ENCODE peak calls at places on chromosomes 4 and X, in six cellular contexts. One of them, this sample, is unnamed.

GRCh38 chrX:9378980-9379696 is 85.7 kb upstream of the TBL1X start:
- DNase-seq in endothelial cell of umbilical vein: no peak
- DNase-seq in fibroblast of lung: peak
- DNase-seq in DND-41: peak
- DNase-seq in astrocyte: peak
- DNase-seq in hepatocyte: no peak
- DNase-seq in this sample: no peak

GRCh38 chr4:20832821-20833220 is 132.6 kb downstream of the PACRGL start:
- DNase-seq in endothelial cell of umbilical vein: peak
- DNase-seq in hepatocyte: no peak
- DNase-seq in astrocyte: peak
- DNase-seq in DND-41: no peak
- DNase-seq in fibroblast of lung: peak
- DNase-seq in this sample: no peak

GRCh38 chrX:83916525-83916924 is 55.6 kb downstream of the CYLC1 start:
- DNase-seq in fibroblast of lung: no peak
- DNase-seq in astrocyte: no peak
- DNase-seq in DND-41: peak
- DNase-seq in hepatocyte: peak
- DNase-seq in endothelial cell of umbilical vein: no peak
- DNase-seq in this sample: peak

GRCh38 chrX:50204364-50204899 is at the start of gene CCNB3:
- DNase-seq in endothelial cell of umbilical vein: peak
- DNase-seq in hepatocyte: peak
- DNase-seq in fibroblast of lung: peak
- DNase-seq in DND-41: peak
- DNase-seq in astrocyte: peak
- DNase-seq in this sample: peak

GRCh38 chrX:69116077-69116476 is 49.2 kb downstream of the PJA1 start:
- DNase-seq in endothelial cell of umbilical vein: no peak
- DNase-seq in astrocyte: no peak
- DNase-seq in fibroblast of lung: no peak
- DNase-seq in DND-41: no peak
- DNase-seq in hepatocyte: peak
- DNase-seq in this sample: no peak

GRCh38 chr4:88159137-88159725 is 792 bp upstream of the ABCG2 start:
- DNase-seq in DND-41: no peak
- DNase-seq in fibroblast of lung: peak
- DNase-seq in endothelial cell of umbilical vein: peak
- DNase-seq in astrocyte: no peak
- DNase-seq in hepatocyte: no peak
- DNase-seq in this sample: peak

GRCh38 chr4:158172558-158173258 is at the start of gene GASK1B:
- DNase-seq in astrocyte: peak
- DNase-seq in DND-41: no peak
- DNase-seq in endothelial cell of umbilical vein: peak
- DNase-seq in hepatocyte: peak
- DNase-seq in fibroblast of lung: peak
- DNase-seq in this sample: peak

GRCh38 chrX:45172890-45173289 is 27.8 kb downstream of the DIPK2B start:
- DNase-seq in endothelial cell of umbilical vein: no peak
- DNase-seq in DND-41: no peak
- DNase-seq in hepatocyte: peak
- DNase-seq in fibroblast of lung: peak
- DNase-seq in astrocyte: peak
- DNase-seq in this sample: peak

GRCh38 chr4:76447326-76447954 is 12.4 kb downstream of the SHROOM3 start:
- DNase-seq in fibroblast of lung: peak
- DNase-seq in astrocyte: peak
- DNase-seq in endothelial cell of umbilical vein: peak
- DNase-seq in hepatocyte: no peak
- DNase-seq in DND-41: no peak
- DNase-seq in this sample: no peak

GRCh38 chrX:23901805-23902204 is 5.9 kb downstream of the APOO start:
- DNase-seq in astrocyte: peak
- DNase-seq in DND-41: peak
- DNase-seq in hepatocyte: peak
- DNase-seq in endothelial cell of umbilical vein: peak
- DNase-seq in fibroblast of lung: peak
- DNase-seq in this sample: peak

GRCh38 chrX:5708209-5708608 is 520.5 kb downstream of the NLGN4X start:
- DNase-seq in fibroblast of lung: peak
- DNase-seq in hepatocyte: no peak
- DNase-seq in DND-41: no peak
- DNase-seq in astrocyte: peak
- DNase-seq in endothelial cell of umbilical vein: no peak
- DNase-seq in this sample: no peak

GRCh38 chr4:13171292-13172057 is 312.7 kb downstream of the RAB28 start:
- DNase-seq in endothelial cell of umbilical vein: no peak
- DNase-seq in DND-41: no peak
- DNase-seq in astrocyte: no peak
- DNase-seq in fibroblast of lung: no peak
- DNase-seq in hepatocyte: no peak
- DNase-seq in this sample: peak

GRCh38 chr4:13168326-13168725 is 315.8 kb downstream of the RAB28 start:
- DNase-seq in endothelial cell of umbilical vein: no peak
- DNase-seq in hepatocyte: no peak
- DNase-seq in DND-41: no peak
- DNase-seq in fibroblast of lung: peak
- DNase-seq in astrocyte: peak
- DNase-seq in this sample: no peak

GRCh38 chr4:13173974-13174373 is 310.2 kb downstream of the RAB28 start:
- DNase-seq in hepatocyte: no peak
- DNase-seq in astrocyte: no peak
- DNase-seq in DND-41: no peak
- DNase-seq in endothelial cell of umbilical vein: no peak
- DNase-seq in fibroblast of lung: peak
- DNase-seq in this sample: no peak

GRCh38 chr4:13169731-13170130 is 314.4 kb downstream of the RAB28 start:
- DNase-seq in hepatocyte: no peak
- DNase-seq in astrocyte: peak
- DNase-seq in endothelial cell of umbilical vein: no peak
- DNase-seq in fibroblast of lung: peak
- DNase-seq in DND-41: no peak
- DNase-seq in this sample: no peak

GRCh38 chr4:13170131-13170530 is 314.0 kb downstream of the RAB28 start:
- DNase-seq in fibroblast of lung: peak
- DNase-seq in endothelial cell of umbilical vein: no peak
- DNase-seq in astrocyte: peak
- DNase-seq in DND-41: no peak
- DNase-seq in hepatocyte: no peak
- DNase-seq in this sample: no peak
- TF ChIP-seq EZH2 in fibroblast of lung: no peak
- TF ChIP-seq EZH2 in endothelial cell of umbilical vein: no peak
- TF ChIP-seq EZH2 in astrocyte: no peak
- TF ChIP-seq EZH2 in DND-41: no peak
- TF ChIP-seq EZH2 in hepatocyte: no peak
- TF ChIP-seq EZH2 in this sample: no peak

GRCh38 chr4:12446237-12446636 is 1017.5 kb upstream of the HS3ST1 start:
- DNase-seq in DND-41: no peak
- DNase-seq in hepatocyte: no peak
- DNase-seq in fibroblast of lung: no peak
- DNase-seq in endothelial cell of umbilical vein: no peak
- DNase-seq in astrocyte: no peak
- DNase-seq in this sample: no peak

GRCh38 chr4:12439633-12440305 is 1011.1 kb upstream of the HS3ST1 start:
- DNase-seq in DND-41: no peak
- DNase-seq in hepatocyte: no peak
- DNase-seq in astrocyte: no peak
- DNase-seq in fibroblast of lung: no peak
- DNase-seq in endothelial cell of umbilical vein: peak
- DNase-seq in this sample: no peak

GRCh38 chr4:12446650-12447049 is 1018.0 kb upstream of the HS3ST1 start:
- DNase-seq in endothelial cell of umbilical vein: no peak
- DNase-seq in DND-41: no peak
- DNase-seq in astrocyte: no peak
- DNase-seq in fibroblast of lung: no peak
- DNase-seq in hepatocyte: peak
- DNase-seq in this sample: no peak

DNA sequence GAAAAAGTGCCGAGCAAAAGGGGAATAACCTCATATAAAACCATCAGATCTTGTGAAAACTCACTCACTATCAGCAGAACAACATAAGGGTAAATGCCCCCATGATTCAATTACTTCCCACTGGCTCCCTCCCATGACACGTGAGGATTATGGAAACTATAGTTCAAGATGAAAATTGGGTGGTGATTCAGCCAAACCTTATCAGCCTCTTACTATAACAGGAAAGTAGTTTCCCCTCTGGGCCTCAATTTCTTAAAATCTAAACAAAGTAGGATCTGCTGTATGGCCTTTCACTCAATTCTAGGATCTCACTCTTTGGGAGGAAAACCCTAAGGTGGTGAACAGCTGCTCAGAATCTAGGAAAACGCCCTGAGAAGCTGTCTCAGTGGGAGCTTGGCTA is 1017.0 kb upstream of the HS3ST1 start:
- DNase-seq in fibroblast of lung: no peak
- DNase-seq in hepatocyte: no peak
- DNase-seq in astrocyte: no peak
- DNase-seq in DND-41: no peak
- DNase-seq in endothelial cell of umbilical vein: peak
- DNase-seq in this sample: no peak
- H3K4me2 ChIP-seq in fibroblast of lung: no peak
- H3K4me2 ChIP-seq in hepatocyte: peak
- H3K4me2 ChIP-seq in astrocyte: no peak
- H3K4me2 ChIP-seq in DND-41: no peak
- H3K4me2 ChIP-seq in endothelial cell of umbilical vein: no peak
- H3K4me2 ChIP-seq in this sample: no peak

GRCh38 chr4:80192252-80192866 is 4.9 kb upstream of the PRDM8 start:
- DNase-seq in endothelial cell of umbilical vein: no peak
- DNase-seq in fibroblast of lung: no peak
- DNase-seq in hepatocyte: no peak
- DNase-seq in DND-41: no peak
- DNase-seq in astrocyte: no peak
- DNase-seq in this sample: no peak
- TF ChIP-seq EZH2 in endothelial cell of umbilical vein: no peak
- TF ChIP-seq EZH2 in fibroblast of lung: no peak
- TF ChIP-seq EZH2 in hepatocyte: no peak
- TF ChIP-seq EZH2 in DND-41: no peak
- TF ChIP-seq EZH2 in astrocyte: no peak
- TF ChIP-seq EZH2 in this sample: peak

DNA sequence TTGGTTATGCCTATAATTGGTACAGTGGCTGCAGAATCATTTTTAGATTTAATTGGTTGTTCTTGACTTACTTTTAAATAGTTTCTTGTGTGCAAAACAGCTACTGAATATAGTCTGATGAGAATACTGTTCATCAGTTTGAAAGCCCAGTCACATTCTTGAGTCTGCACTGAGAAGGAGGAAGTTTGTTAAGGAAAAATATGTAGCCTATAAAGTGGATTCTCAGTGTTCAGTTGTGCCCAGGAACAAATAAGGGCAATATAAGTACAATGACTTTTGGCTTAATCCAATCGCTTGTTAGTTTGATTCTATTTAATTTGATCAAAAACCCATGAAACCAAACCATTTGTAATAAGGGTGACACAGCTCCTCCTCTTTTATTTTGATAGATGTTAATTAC is 32.8 kb upstream of the GEMIN8 start:
- DNase-seq in astrocyte: no peak
- DNase-seq in endothelial cell of umbilical vein: no peak
- DNase-seq in fibroblast of lung: no peak
- DNase-seq in DND-41: no peak
- DNase-seq in hepatocyte: no peak
- DNase-seq in this sample: no peak
- H3K4me2 ChIP-seq in astrocyte: no peak
- H3K4me2 ChIP-seq in endothelial cell of umbilical vein: no peak
- H3K4me2 ChIP-seq in fibroblast of lung: no peak
- H3K4me2 ChIP-seq in DND-41: no peak
- H3K4me2 ChIP-seq in hepatocyte: no peak
- H3K4me2 ChIP-seq in this sample: no peak

GRCh38 chrX:40005290-40006011 is 92.3 kb downstream of the BCOR start:
- DNase-seq in fibroblast of lung: no peak
- DNase-seq in astrocyte: no peak
- DNase-seq in DND-41: no peak
- DNase-seq in endothelial cell of umbilical vein: no peak
- DNase-seq in hepatocyte: no peak
- DNase-seq in this sample: peak

GRCh38 chrX:40003982-40004535 is 93.7 kb downstream of the BCOR start:
- DNase-seq in astrocyte: no peak
- DNase-seq in fibroblast of lung: no peak
- DNase-seq in DND-41: no peak
- DNase-seq in endothelial cell of umbilical vein: no peak
- DNase-seq in hepatocyte: no peak
- DNase-seq in this sample: peak

GRCh38 chrX:40006025-40007017 is 91.4 kb downstream of the BCOR start:
- DNase-seq in fibroblast of lung: peak
- DNase-seq in DND-41: peak
- DNase-seq in hepatocyte: peak
- DNase-seq in astrocyte: no peak
- DNase-seq in endothelial cell of umbilical vein: no peak
- DNase-seq in this sample: peak

GRCh38 chrX:40003071-40003981 is 94.4 kb downstream of the BCOR start:
- DNase-seq in fibroblast of lung: no peak
- DNase-seq in endothelial cell of umbilical vein: no peak
- DNase-seq in DND-41: peak
- DNase-seq in astrocyte: no peak
- DNase-seq in hepatocyte: no peak
- DNase-seq in this sample: no peak

DNA sequence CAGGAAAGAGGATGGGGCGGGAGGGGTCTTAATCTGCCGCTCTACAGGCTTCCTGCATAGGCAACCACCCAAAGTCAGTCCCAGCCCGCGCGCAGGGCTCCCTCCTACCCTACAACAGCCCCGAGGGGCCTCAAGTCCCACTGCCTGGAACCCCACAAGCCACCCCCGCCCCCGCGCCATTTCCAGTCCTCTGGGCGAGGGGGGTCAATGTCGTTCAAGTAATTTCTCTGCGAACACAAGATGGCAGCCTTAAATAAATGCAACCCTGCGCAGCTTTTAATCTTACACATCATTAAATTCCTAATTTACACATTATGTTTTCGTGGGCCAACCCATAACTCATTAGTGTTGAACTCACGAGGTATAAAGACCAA is 92.9 kb downstream of the BCOR start:
- DNase-seq in astrocyte: no peak
- DNase-seq in hepatocyte: no peak
- DNase-seq in fibroblast of lung: no peak
- DNase-seq in DND-41: no peak
- DNase-seq in endothelial cell of umbilical vein: no peak
- DNase-seq in this sample: peak
- TF ChIP-seq EZH2 in astrocyte: no peak
- TF ChIP-seq EZH2 in hepatocyte: no peak
- TF ChIP-seq EZH2 in fibroblast of lung: no peak
- TF ChIP-seq EZH2 in DND-41: no peak
- TF ChIP-seq EZH2 in endothelial cell of umbilical vein: no peak
- TF ChIP-seq EZH2 in this sample: peak

GRCh38 chr4:94970650-94971049 is 212.9 kb downstream of the BMPR1B start:
- DNase-seq in DND-41: no peak
- DNase-seq in fibroblast of lung: no peak
- DNase-seq in hepatocyte: no peak
- DNase-seq in endothelial cell of umbilical vein: no peak
- DNase-seq in astrocyte: no peak
- DNase-seq in this sample: no peak
- H3K4me2 ChIP-seq in DND-41: no peak
- H3K4me2 ChIP-seq in fibroblast of lung: no peak
- H3K4me2 ChIP-seq in hepatocyte: no peak
- H3K4me2 ChIP-seq in endothelial cell of umbilical vein: no peak
- H3K4me2 ChIP-seq in astrocyte: no peak
- H3K4me2 ChIP-seq in this sample: no peak

DNA sequence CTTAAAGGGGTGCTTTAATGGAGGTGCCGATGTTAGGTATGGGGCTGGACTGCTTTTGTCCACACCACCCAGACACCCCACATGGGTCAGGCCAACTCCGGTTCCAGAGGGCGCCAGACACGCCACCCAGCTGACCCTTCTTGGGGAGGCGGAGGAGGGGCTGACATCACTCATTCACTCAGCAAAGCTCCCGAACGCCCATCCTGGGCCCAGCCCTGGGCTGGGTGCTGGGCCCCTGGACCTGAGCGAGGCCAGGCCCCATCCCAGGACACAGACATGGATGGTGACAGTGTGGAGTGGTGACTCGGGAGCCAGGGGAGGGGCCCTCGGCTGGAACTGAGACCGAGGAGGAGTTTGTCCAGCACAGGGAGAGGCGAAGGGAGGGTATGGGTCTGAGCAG is 28.1 kb downstream of the MAN2B2 start:
- DNase-seq in DND-41: no peak
- DNase-seq in hepatocyte: no peak
- DNase-seq in endothelial cell of umbilical vein: no peak
- DNase-seq in fibroblast of lung: no peak
- DNase-seq in astrocyte: no peak
- DNase-seq in this sample: no peak
- TF ChIP-seq EZH2 in DND-41: no peak
- TF ChIP-seq EZH2 in hepatocyte: no peak
- TF ChIP-seq EZH2 in endothelial cell of umbilical vein: no peak
- TF ChIP-seq EZH2 in fibroblast of lung: no peak
- TF ChIP-seq EZH2 in astrocyte: no peak
- TF ChIP-seq EZH2 in this sample: no peak